ENCODE peak calls at places on chromosomes 4 and X, in ten cellular contexts. D, F, X, N, P, L, Y, G, H and Z are unnamed samples. For H3K27me3, the result is how much of the 10 kb centered on the place peaks cover.

GRCh38 chrX:12339921-12340320 is 201.6 kb downstream of the FRMPD4 start:
- DNase-seq in F (no peak), X (no peak), H (no peak), G (no peak), Y (no peak), L (no peak), P (no peak), N (no peak), D (no peak), Z (no peak)

GRCh38 chrX:130025256-130025655 is 42.8 kb downstream of the BCORL1 start:
- DNase-seq in N (no peak), H (no peak), Y (no peak), P (no peak), D (no peak), X (no peak), F (no peak), G (no peak), L (no peak), Z (no peak)

GRCh38 chr4:157886650-157887049 is 286.2 kb downstream of the GASK1B start:
- DNase-seq in X (no peak), Y (no peak), H (no peak), N (no peak), F (no peak), L (no peak), D (no peak), P (no peak), G (no peak), Z (no peak)

GRCh38 chr4:99927566-99927965 is 18.9 kb downstream of the DNAJB14 start:
- DNase-seq in F (no peak), D (no peak), Y (no peak), G (no peak), H (no peak), L (peak), P (no peak), X (no peak), N (no peak), Z (no peak)

GRCh38 chr4:3321295-3321889 is 28.6 kb downstream of the RGS12 start:
- DNase-seq in L (no peak), Y (no peak), D (no peak), G (no peak), X (peak), F (no peak), N (peak), P (no peak), H (peak), Z (no peak)

GRCh38 chrX:69361286-69361926 is 142.7 kb upstream of the NALF2 start:
- DNase-seq in F (no peak), G (no peak), P (no peak), Y (no peak), L (no peak), H (no peak), N (no peak), X (no peak), D (no peak), Z (no peak)

GRCh38 chr4:107939307-107939706 is 8.0 kb downstream of the CYP2U1 start:
- DNase-seq in Y (no peak), L (no peak), F (no peak), X (no peak), P (no peak), G (no peak), D (no peak), N (no peak), H (no peak), Z (no peak)

GRCh38 chr4:153205028-153205648 is 895 bp downstream of the TRIM2 start:
- DNase-seq in G (peak), Y (no peak), H (no peak), X (no peak), N (no peak), P (no peak), F (peak), L (no peak), D (no peak), Z (no peak)

GRCh38 chr4:25129926-25130325 is 30.3 kb downstream of the SEPSECS start:
- DNase-seq in X (no peak), G (no peak), N (no peak), D (no peak), L (no peak), P (no peak), H (no peak), Y (no peak), F (no peak), Z (no peak)

GRCh38 chrX:152937236-152937635 is 39.4 kb downstream of the ZNF185 start:
- DNase-seq in F (no peak), D (no peak), L (no peak), X (no peak), Y (no peak), H (peak), G (no peak), P (no peak), N (peak), Z (no peak)

GRCh38 chr4:132809298-132810032 is 339.6 kb upstream of the PCDH10 start:
- DNase-seq in X (no peak), Y (no peak), F (no peak), L (no peak), P (no peak), D (no peak), N (no peak), H (no peak), G (no peak), Z (no peak)

GRCh38 chrX:30513284-30513683 is 64.3 kb downstream of the TASL start:
- DNase-seq in N (no peak), D (no peak), P (peak), X (no peak), Y (peak), H (no peak), G (peak), L (no peak), F (no peak), Z (no peak)

GRCh38 chrX:108123591-108124366 is 32.2 kb downstream of the ATG4A start:
- DNase-seq in N (no peak), P (no peak), L (no peak), D (no peak), H (no peak), G (no peak), Y (no peak), X (no peak), F (no peak), Z (no peak)

DNA sequence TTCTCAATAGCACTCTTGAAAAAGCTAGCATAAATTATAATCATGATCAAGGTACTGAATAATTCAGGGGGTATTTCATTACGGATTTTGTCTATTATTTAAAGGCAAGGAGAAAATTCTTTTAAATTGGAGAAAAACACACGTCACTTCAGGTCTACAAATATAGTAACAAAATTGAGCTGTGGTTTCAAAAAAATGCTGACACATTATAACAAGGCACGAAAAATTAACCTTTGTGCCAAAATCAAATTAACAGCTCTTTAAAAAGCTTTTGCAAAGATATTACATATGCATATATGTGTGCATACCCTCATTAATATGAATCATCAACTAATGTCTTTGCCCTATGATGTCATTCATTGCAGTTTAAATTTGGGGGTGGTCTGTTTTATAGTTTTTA is 44.3 kb downstream of the UNC5C start:
- DNase-seq in H (no peak), D (no peak), L (no peak), F (no peak), X (no peak), P (no peak), Y (no peak), N (no peak), G (no peak), Z (no peak)
- H3K27me3 ChIP-seq in H (under half), D (under half), L (under half), F (under half), X (under half), P (under half), Y (under half), N (under half), G (under half), Z (under half)

GRCh38 chr4:48904541-48905142 is 1.9 kb downstream of the OCIAD2 start:
- DNase-seq in F (no peak), G (no peak), X (no peak), N (no peak), D (no peak), L (no peak), Y (no peak), H (no peak), P (no peak), Z (no peak)

GRCh38 chr4:48908687-48909086 is 2.1 kb upstream of the OCIAD2 start:
- DNase-seq in L (no peak), H (no peak), Y (no peak), P (no peak), D (no peak), G (no peak), N (no peak), F (no peak), X (no peak), Z (no peak)

GRCh38 chr4:48907706-48908477 is 1.3 kb upstream of the OCIAD2 start:
- DNase-seq in Y (no peak), H (no peak), N (no peak), P (no peak), G (no peak), D (no peak), F (no peak), X (no peak), L (no peak), Z (no peak)

GRCh38 chr4:48905363-48906015 is 1.1 kb downstream of the OCIAD2 start:
- DNase-seq in L (no peak), Y (peak), X (no peak), G (peak), F (peak), H (no peak), N (no peak), P (peak), D (no peak), Z (no peak)

DNA sequence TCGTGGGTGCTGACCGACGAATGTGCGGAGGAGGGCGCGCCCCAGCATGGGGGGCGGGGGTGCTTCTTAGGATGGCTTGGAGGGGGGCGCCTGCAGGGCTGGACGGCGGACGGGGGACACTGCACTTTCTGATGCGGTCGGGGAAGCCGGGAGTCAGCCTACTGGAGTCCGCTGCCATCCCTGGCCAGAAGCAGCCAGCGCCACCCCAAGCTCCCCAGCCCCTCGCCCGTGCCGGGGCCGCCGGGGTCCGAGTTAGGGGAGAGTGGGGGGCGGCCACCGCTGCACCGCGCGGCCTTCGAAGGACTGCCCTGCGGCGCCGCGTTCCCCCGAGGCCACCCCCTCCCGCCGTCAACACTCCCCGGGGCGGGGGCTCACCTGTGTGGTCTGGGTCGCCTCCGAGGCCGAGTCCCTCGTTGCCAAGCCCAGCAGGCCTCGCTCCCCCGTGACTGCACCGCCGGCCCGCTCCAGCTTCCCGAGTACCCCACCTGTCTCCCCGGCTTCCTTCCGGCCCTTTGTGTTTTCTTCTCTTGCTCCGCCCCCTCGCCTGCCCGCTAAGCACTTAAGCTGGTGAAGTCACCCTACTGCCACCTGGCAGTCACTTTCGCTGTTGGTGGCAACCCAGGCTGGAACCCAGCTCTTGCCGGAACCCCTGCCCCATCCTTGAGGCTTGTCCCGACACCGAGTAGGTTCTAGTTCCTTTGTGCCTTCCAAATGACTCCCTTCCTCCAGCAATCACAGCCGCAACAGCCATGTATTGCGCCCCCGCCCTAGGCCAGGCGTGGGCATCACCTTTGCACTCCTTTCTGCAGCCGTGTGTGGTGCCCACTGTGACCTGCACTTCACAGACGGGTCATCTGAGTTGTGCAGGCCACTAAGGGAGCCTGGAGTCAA is at the start of gene OCIAD2:
- DNase-seq in P (no peak), G (no peak), H (peak), N (peak), X (peak), F (peak), D (peak), L (peak), Y (peak), Z (no peak)
- TF ChIP-seq POLR2AphosphoS5 in P (no peak), G (no peak), H (peak), N (peak), X (no peak), F (peak), D (peak), L (peak), Y (peak), Z (peak)

GRCh38 chr4:119031218-119031617 is 104.4 kb upstream of the MYOZ2 start:
- DNase-seq in F (no peak), L (no peak), X (no peak), Y (no peak), N (no peak), P (no peak), H (no peak), G (no peak), D (no peak), Z (no peak)
- H3K4me3 ChIP-seq in F (peak), L (no peak), X (peak), Y (no peak), N (no peak), P (no peak), H (peak), G (no peak), D (no peak), Z (peak)

GRCh38 chr4:8868321-8869001 is 3.2 kb downstream of the HMX1 start:
- DNase-seq in N (no peak), L (no peak), D (no peak), F (no peak), G (no peak), Y (no peak), X (no peak), H (no peak), P (no peak), Z (no peak)

GRCh38 chr4:8869879-8870646 is 1.6 kb downstream of the HMX1 start:
- DNase-seq in G (no peak), L (no peak), D (no peak), X (no peak), P (no peak), H (no peak), Y (no peak), N (no peak), F (no peak), Z (no peak)

GRCh38 chr4:8867624-8868320 is 3.9 kb downstream of the HMX1 start:
- DNase-seq in P (no peak), F (no peak), H (no peak), X (no peak), Y (no peak), G (no peak), N (no peak), D (no peak), L (no peak), Z (no peak)

GRCh38 chr4:8870647-8871416 is 807 bp downstream of the HMX1 start:
- DNase-seq in X (no peak), Y (no peak), H (no peak), D (no peak), P (no peak), L (no peak), N (no peak), F (no peak), G (no peak), Z (no peak)

GRCh38 chr4:8869002-8869878 is 2.4 kb downstream of the HMX1 start:
- DNase-seq in L (no peak), G (no peak), P (no peak), D (no peak), Y (no peak), H (no peak), N (no peak), F (no peak), X (no peak), Z (no peak)
- H3K27me3 ChIP-seq in L (half or more), G (under half), P (under half), D (under half), Y (half or more), H (half or more), N (half or more), F (half or more), X (half or more), Z (under half)

DNA sequence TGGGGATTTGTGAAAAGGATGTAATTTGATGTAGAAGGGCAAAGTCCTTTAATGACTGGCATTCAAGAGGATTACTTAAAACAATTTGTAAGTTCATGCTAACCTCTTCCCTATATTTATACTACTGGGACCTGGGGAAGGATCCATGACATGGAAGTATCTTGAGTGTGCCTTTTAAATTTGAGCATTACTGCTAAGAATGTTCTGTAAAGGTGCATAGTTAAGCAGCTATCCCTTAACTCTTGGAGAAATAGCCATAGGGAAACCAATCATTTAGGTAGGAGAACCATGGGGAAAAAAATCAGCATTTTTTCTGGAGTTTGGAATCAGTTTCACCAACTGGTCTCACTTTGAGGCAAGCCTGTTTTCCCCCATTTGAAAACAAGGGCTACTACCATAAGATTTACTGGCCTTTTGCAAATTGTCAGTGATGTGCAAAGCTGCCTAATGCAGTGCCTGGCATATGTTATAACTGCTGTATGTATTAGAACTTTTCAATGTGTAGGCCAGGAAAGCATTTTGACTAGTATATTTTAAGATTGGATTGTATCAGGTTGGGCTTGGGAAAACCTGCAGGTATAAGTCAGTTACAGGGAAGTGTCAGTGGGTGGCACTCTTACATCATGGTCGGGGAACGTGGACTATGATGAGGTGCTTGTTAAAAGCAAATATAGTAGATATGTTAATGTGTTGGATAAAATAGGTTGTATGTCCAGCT is 72.1 kb downstream of the PRSS12 start:
- DNase-seq in F (peak), X (no peak), N (no peak), P (peak), D (peak), Y (peak), L (peak), H (no peak), G (peak), Z (no peak)
- TF ChIP-seq POLR2AphosphoS5 in F (no peak), X (no peak), N (peak), P (peak), D (peak), Y (peak), L (peak), H (no peak), G (peak), Z (no peak)